ENCODE peak calls at places on chromosomes 2 and 18, in seven cellular contexts. One of them, this sample, is unnamed. For H3K4me1, the result is how much of the 10 kb centered on the place peaks cover.

GRCh38 chr2:20443276-20443920 is 3.5 kb upstream of the RHOB start:
- DNase-seq in SK-N-SH: peak
- DNase-seq in gastrocnemius medialis: peak
- DNase-seq in GM23248: peak
- DNase-seq in fibroblast of lung: no peak
- DNase-seq in ovary: peak
- DNase-seq in CD8-positive, alpha-beta T cell: no peak
- DNase-seq in this sample: no peak

GRCh38 chr2:96887419-96888081 is 17.7 kb upstream of the SEMA4C start:
- DNase-seq in gastrocnemius medialis: peak
- DNase-seq in SK-N-SH: no peak
- DNase-seq in CD8-positive, alpha-beta T cell: no peak
- DNase-seq in fibroblast of lung: no peak
- DNase-seq in GM23248: peak
- DNase-seq in ovary: no peak
- DNase-seq in this sample: no peak

GRCh38 chr18:6414723-6415362 is at the start of gene L3MBTL4:
- DNase-seq in gastrocnemius medialis: no peak
- DNase-seq in CD8-positive, alpha-beta T cell: no peak
- DNase-seq in ovary: peak
- DNase-seq in GM23248: peak
- DNase-seq in fibroblast of lung: no peak
- DNase-seq in SK-N-SH: peak
- DNase-seq in this sample: peak

GRCh38 chr18:48328473-48329205 is 80.5 kb downstream of the ZBTB7C start:
- DNase-seq in SK-N-SH: no peak
- DNase-seq in fibroblast of lung: peak
- DNase-seq in CD8-positive, alpha-beta T cell: no peak
- DNase-seq in GM23248: peak
- DNase-seq in ovary: no peak
- DNase-seq in gastrocnemius medialis: no peak
- DNase-seq in this sample: no peak

GRCh38 chr2:57504787-57505186 is 541.8 kb upstream of the VRK2 start:
- DNase-seq in SK-N-SH: no peak
- DNase-seq in GM23248: no peak
- DNase-seq in gastrocnemius medialis: no peak
- DNase-seq in CD8-positive, alpha-beta T cell: no peak
- DNase-seq in fibroblast of lung: no peak
- DNase-seq in ovary: no peak
- DNase-seq in this sample: no peak

GRCh38 chr2:126775300-126775985 is 119.5 kb downstream of the GYPC start:
- DNase-seq in SK-N-SH: no peak
- DNase-seq in fibroblast of lung: no peak
- DNase-seq in ovary: no peak
- DNase-seq in CD8-positive, alpha-beta T cell: no peak
- DNase-seq in GM23248: no peak
- DNase-seq in gastrocnemius medialis: no peak
- DNase-seq in this sample: no peak

GRCh38 chr18:9434240-9434701 is 41.0 kb upstream of the RALBP1 start:
- DNase-seq in ovary: no peak
- DNase-seq in gastrocnemius medialis: no peak
- DNase-seq in CD8-positive, alpha-beta T cell: no peak
- DNase-seq in GM23248: no peak
- DNase-seq in fibroblast of lung: no peak
- DNase-seq in SK-N-SH: no peak
- DNase-seq in this sample: no peak

GRCh38 chr2:26463252-26464207 is 14.4 kb downstream of the OTOF start:
- DNase-seq in gastrocnemius medialis: no peak
- DNase-seq in CD8-positive, alpha-beta T cell: no peak
- DNase-seq in fibroblast of lung: peak
- DNase-seq in GM23248: no peak
- DNase-seq in ovary: peak
- DNase-seq in SK-N-SH: peak
- DNase-seq in this sample: peak

GRCh38 chr2:119197529-119198266 is 25.9 kb upstream of the STEAP3 start:
- DNase-seq in SK-N-SH: no peak
- DNase-seq in gastrocnemius medialis: no peak
- DNase-seq in GM23248: no peak
- DNase-seq in fibroblast of lung: peak
- DNase-seq in CD8-positive, alpha-beta T cell: no peak
- DNase-seq in ovary: no peak
- DNase-seq in this sample: no peak

GRCh38 chr2:126703311-126703710 is 47.4 kb downstream of the GYPC start:
- DNase-seq in ovary: no peak
- DNase-seq in fibroblast of lung: no peak
- DNase-seq in CD8-positive, alpha-beta T cell: no peak
- DNase-seq in SK-N-SH: no peak
- DNase-seq in GM23248: no peak
- DNase-seq in gastrocnemius medialis: no peak
- DNase-seq in this sample: no peak

GRCh38 chr2:31467426-31467825 is 52.9 kb upstream of the XDH start:
- DNase-seq in gastrocnemius medialis: no peak
- DNase-seq in fibroblast of lung: no peak
- DNase-seq in SK-N-SH: no peak
- DNase-seq in CD8-positive, alpha-beta T cell: no peak
- DNase-seq in GM23248: no peak
- DNase-seq in ovary: no peak
- DNase-seq in this sample: no peak

GRCh38 chr2:232013701-232014353 is 52.3 kb downstream of the DIS3L2 start:
- DNase-seq in SK-N-SH: peak
- DNase-seq in gastrocnemius medialis: no peak
- DNase-seq in fibroblast of lung: peak
- DNase-seq in ovary: no peak
- DNase-seq in GM23248: peak
- DNase-seq in CD8-positive, alpha-beta T cell: no peak
- DNase-seq in this sample: no peak

GRCh38 chr2:190636362-190636761 is 12.5 kb upstream of the NAB1 start:
- DNase-seq in CD8-positive, alpha-beta T cell: no peak
- DNase-seq in GM23248: peak
- DNase-seq in fibroblast of lung: peak
- DNase-seq in SK-N-SH: no peak
- DNase-seq in ovary: no peak
- DNase-seq in gastrocnemius medialis: no peak
- DNase-seq in this sample: no peak

GRCh38 chr2:10264506-10265327 is 38.0 kb upstream of the HPCAL1 start:
- DNase-seq in SK-N-SH: no peak
- DNase-seq in fibroblast of lung: no peak
- DNase-seq in ovary: no peak
- DNase-seq in gastrocnemius medialis: no peak
- DNase-seq in CD8-positive, alpha-beta T cell: no peak
- DNase-seq in GM23248: no peak
- DNase-seq in this sample: peak

GRCh38 chr18:33821503-33821902 is 243.5 kb downstream of the ASXL3 start:
- DNase-seq in ovary: no peak
- DNase-seq in CD8-positive, alpha-beta T cell: no peak
- DNase-seq in SK-N-SH: no peak
- DNase-seq in fibroblast of lung: peak
- DNase-seq in gastrocnemius medialis: no peak
- DNase-seq in GM23248: peak
- DNase-seq in this sample: no peak

GRCh38 chr2:60818272-60818671 is 62.2 kb downstream of the PAPOLG start:
- DNase-seq in GM23248: no peak
- DNase-seq in gastrocnemius medialis: no peak
- DNase-seq in ovary: no peak
- DNase-seq in SK-N-SH: no peak
- DNase-seq in fibroblast of lung: no peak
- DNase-seq in CD8-positive, alpha-beta T cell: no peak
- DNase-seq in this sample: no peak

GRCh38 chr18:14746897-14747296 is 1.1 kb upstream of the ANKRD30B start:
- DNase-seq in GM23248: no peak
- DNase-seq in gastrocnemius medialis: no peak
- DNase-seq in SK-N-SH: no peak
- DNase-seq in CD8-positive, alpha-beta T cell: no peak
- DNase-seq in fibroblast of lung: no peak
- DNase-seq in ovary: no peak
- DNase-seq in this sample: peak

GRCh38 chr2:240455719-240456606 is 20.5 kb downstream of the GPC1 start:
- DNase-seq in CD8-positive, alpha-beta T cell: no peak
- DNase-seq in gastrocnemius medialis: no peak
- DNase-seq in GM23248: no peak
- DNase-seq in fibroblast of lung: no peak
- DNase-seq in SK-N-SH: no peak
- DNase-seq in ovary: peak
- DNase-seq in this sample: peak

GRCh38 chr2:172090947-172091625 is 5.8 kb downstream of the DLX1 start:
- DNase-seq in gastrocnemius medialis: no peak
- DNase-seq in GM23248: no peak
- DNase-seq in CD8-positive, alpha-beta T cell: peak
- DNase-seq in fibroblast of lung: no peak
- DNase-seq in SK-N-SH: peak
- DNase-seq in ovary: no peak
- DNase-seq in this sample: no peak

GRCh38 chr2:60555066-60555793 is 1.8 kb upstream of the BCL11A start:
- DNase-seq in ovary: peak
- DNase-seq in SK-N-SH: peak
- DNase-seq in CD8-positive, alpha-beta T cell: peak
- DNase-seq in GM23248: peak
- DNase-seq in fibroblast of lung: peak
- DNase-seq in gastrocnemius medialis: no peak
- DNase-seq in this sample: peak

GRCh38 chr2:44843086-44843485 is 98.4 kb upstream of the SIX3 start:
- DNase-seq in ovary: no peak
- DNase-seq in gastrocnemius medialis: no peak
- DNase-seq in CD8-positive, alpha-beta T cell: no peak
- DNase-seq in fibroblast of lung: no peak
- DNase-seq in SK-N-SH: no peak
- DNase-seq in GM23248: no peak
- DNase-seq in this sample: no peak

GRCh38 chr2:105754011-105754410 is 9.3 kb downstream of the NCK2 start:
- DNase-seq in fibroblast of lung: no peak
- DNase-seq in GM23248: no peak
- DNase-seq in CD8-positive, alpha-beta T cell: peak
- DNase-seq in SK-N-SH: no peak
- DNase-seq in gastrocnemius medialis: no peak
- DNase-seq in ovary: no peak
- DNase-seq in this sample: no peak

GRCh38 chr2:27584597-27584996 is 1.8 kb downstream of the ZNF512 start:
- DNase-seq in fibroblast of lung: no peak
- DNase-seq in GM23248: no peak
- DNase-seq in SK-N-SH: no peak
- DNase-seq in ovary: no peak
- DNase-seq in gastrocnemius medialis: no peak
- DNase-seq in CD8-positive, alpha-beta T cell: no peak
- DNase-seq in this sample: no peak

DNA sequence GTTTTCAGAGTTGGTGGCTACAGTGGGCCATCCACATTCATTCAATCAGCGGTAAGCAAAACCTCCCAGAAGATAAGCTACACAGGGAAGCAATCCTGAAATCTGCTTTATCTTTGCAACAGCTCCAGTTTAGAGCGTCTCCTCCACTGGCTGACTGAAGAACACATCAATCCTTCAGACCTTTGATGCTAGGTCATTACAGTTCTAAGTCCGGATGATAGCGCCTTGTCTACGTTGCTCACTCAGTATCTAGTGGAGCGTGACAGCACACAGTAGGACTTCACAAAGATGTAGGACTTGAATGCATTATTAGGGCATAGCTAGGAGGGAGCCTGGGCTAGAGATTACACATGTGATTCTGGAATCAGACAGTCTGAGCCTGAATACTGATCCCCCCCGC is 5.0 kb downstream of the COLEC12 start:
- DNase-seq in GM23248: no peak
- DNase-seq in gastrocnemius medialis: no peak
- DNase-seq in CD8-positive, alpha-beta T cell: no peak
- DNase-seq in ovary: no peak
- DNase-seq in SK-N-SH: no peak
- DNase-seq in fibroblast of lung: no peak
- DNase-seq in this sample: no peak
- H3K4me1 ChIP-seq in GM23248: under half
- H3K4me1 ChIP-seq in gastrocnemius medialis: under half
- H3K4me1 ChIP-seq in CD8-positive, alpha-beta T cell: under half
- H3K4me1 ChIP-seq in ovary: under half
- H3K4me1 ChIP-seq in SK-N-SH: under half
- H3K4me1 ChIP-seq in fibroblast of lung: under half
- H3K4me1 ChIP-seq in this sample: under half

DNA sequence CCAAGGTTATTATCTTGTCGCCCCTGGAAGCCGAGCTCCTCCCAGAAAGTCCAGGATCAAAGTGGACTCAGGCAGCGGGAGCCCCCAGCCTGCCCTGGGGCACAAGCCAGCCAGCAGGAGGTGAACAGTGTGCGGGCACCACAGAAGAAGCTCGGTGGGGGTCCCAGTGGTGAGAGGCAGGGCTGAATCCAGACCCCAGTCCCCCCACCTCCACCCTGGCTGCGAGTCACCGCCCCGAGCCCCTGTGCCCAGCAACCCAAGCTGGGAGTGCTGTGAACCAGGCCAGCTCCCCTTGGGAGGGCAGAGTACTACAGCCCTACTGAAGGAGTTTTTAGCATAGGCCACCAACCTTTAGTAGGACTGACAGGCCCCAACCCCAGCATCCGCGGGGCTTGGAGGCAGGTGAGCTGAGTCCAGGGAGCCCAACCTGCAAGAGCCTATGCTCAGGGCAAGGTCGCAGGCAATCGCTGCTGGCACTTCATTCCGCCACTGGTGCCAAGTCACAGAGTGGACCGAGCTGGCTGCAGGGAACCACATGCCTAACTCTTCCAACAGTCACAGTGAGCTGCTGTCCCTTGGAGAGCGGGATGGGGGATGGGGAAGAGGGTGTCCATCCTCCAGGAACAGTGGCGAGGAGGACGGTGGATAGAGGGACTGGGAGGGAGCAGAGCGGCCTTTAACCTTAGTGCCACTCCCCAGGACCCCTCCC is 3.0 kb downstream of the PIEZO2 start:
- DNase-seq in CD8-positive, alpha-beta T cell: no peak
- DNase-seq in gastrocnemius medialis: peak
- DNase-seq in GM23248: no peak
- DNase-seq in fibroblast of lung: no peak
- DNase-seq in ovary: no peak
- DNase-seq in SK-N-SH: no peak
- DNase-seq in this sample: no peak
- H3K4me3 ChIP-seq in CD8-positive, alpha-beta T cell: no peak
- H3K4me3 ChIP-seq in gastrocnemius medialis: no peak
- H3K4me3 ChIP-seq in GM23248: no peak
- H3K4me3 ChIP-seq in fibroblast of lung: no peak
- H3K4me3 ChIP-seq in ovary: no peak
- H3K4me3 ChIP-seq in SK-N-SH: no peak
- H3K4me3 ChIP-seq in this sample: peak

DNA sequence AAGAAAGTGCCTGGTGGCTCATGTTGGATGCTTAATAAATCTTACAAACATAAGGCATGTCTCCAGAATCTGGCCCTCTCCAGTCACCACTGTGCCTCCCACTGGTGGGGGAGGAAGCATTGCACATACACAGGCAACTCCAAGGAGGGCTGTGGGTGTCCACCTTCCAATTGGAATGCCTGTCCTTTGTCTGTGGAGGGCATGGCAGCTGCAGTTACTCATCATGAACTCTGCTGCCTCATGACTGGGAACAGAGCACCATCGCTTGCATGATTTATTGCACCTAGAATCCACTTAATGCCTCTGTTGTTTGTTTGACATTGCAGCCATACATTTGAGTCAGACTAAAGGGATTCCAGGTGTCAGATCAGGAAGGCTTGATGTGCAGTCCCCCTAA is 278.9 kb downstream of the PRKCE start:
- DNase-seq in fibroblast of lung: peak
- DNase-seq in gastrocnemius medialis: peak
- DNase-seq in ovary: no peak
- DNase-seq in CD8-positive, alpha-beta T cell: no peak
- DNase-seq in SK-N-SH: no peak
- DNase-seq in GM23248: peak
- DNase-seq in this sample: no peak
- H3K4me1 ChIP-seq in fibroblast of lung: under half
- H3K4me1 ChIP-seq in gastrocnemius medialis: under half
- H3K4me1 ChIP-seq in ovary: under half
- H3K4me1 ChIP-seq in CD8-positive, alpha-beta T cell: under half
- H3K4me1 ChIP-seq in SK-N-SH: under half
- H3K4me1 ChIP-seq in GM23248: under half
- H3K4me1 ChIP-seq in this sample: under half

GRCh38 chr2:221518937-221519635 is 53.0 kb downstream of the EPHA4 start:
- DNase-seq in SK-N-SH: no peak
- DNase-seq in ovary: no peak
- DNase-seq in CD8-positive, alpha-beta T cell: no peak
- DNase-seq in gastrocnemius medialis: no peak
- DNase-seq in GM23248: peak
- DNase-seq in fibroblast of lung: peak
- DNase-seq in this sample: no peak
- H3K4me3 ChIP-seq in SK-N-SH: no peak
- H3K4me3 ChIP-seq in ovary: no peak
- H3K4me3 ChIP-seq in CD8-positive, alpha-beta T cell: no peak
- H3K4me3 ChIP-seq in gastrocnemius medialis: no peak
- H3K4me3 ChIP-seq in GM23248: no peak
- H3K4me3 ChIP-seq in fibroblast of lung: no peak
- H3K4me3 ChIP-seq in this sample: no peak